ENCODE peak calls at places on chromosomes 1 and 21, in ten cellular contexts. L, V, O, K, Z, Y, S, P, D and H are unnamed samples.

GRCh38 chr1:25927541-25928265 is 21.5 kb upstream of the STMN1 start:
- DNase-seq in L (no peak), V (no peak), O (no peak), K (no peak), Z (no peak), Y (no peak), S (no peak), P (peak; percentile 12), D (no peak), H (no peak)

GRCh38 chr1:202311880-202312635 is 29.7 kb downstream of the UBE2T start:
- DNase-seq in L (no peak), V (no peak), O (no peak), K (no peak), Z (no peak), Y (no peak), S (no peak), P (no peak), D (peak; percentile 24), H (no peak)

GRCh38 chr1:199292873-199293272 is 654.0 kb downstream of the PTPRC start:
- DNase-seq in L (no peak), V (no peak), O (no peak), K (no peak), Z (no peak), Y (no peak), S (no peak), P (no peak), D (no peak), H (no peak)

GRCh38 chr21:32592929-32593502 is 7.7 kb upstream of the TCP10L start:
- DNase-seq in L (no peak), V (no peak), O (no peak), K (no peak), Z (no peak), Y (no peak), S (no peak), P (no peak), D (peak; percentile 33), H (peak; percentile 37)

GRCh38 chr1:36208978-36209708 is 15.1 kb upstream of the THRAP3 start:
- DNase-seq in L (no peak), V (no peak), O (no peak), K (no peak), Z (no peak), Y (no peak), S (no peak), P (no peak), D (peak; percentile 74), H (no peak)

GRCh38 chr1:224622831-224623230 is 6.7 kb downstream of the CNIH3 start:
- DNase-seq in L (no peak), V (no peak), O (no peak), K (no peak), Z (no peak), Y (no peak), S (no peak), P (no peak), D (no peak), H (no peak)

GRCh38 chr1:206513312-206514111 is 6.2 kb downstream of the RASSF5 start:
- DNase-seq in L (peak; percentile 41), V (peak; percentile 81), O (peak; percentile 89), K (peak; percentile 64), Z (peak; percentile 72), Y (peak; percentile 72), S (peak; percentile 43), P (peak; percentile 63), D (peak; percentile 91), H (no peak)

GRCh38 chr1:54973205-54973921 is 7.1 kb upstream of the TMEM61 start:
- DNase-seq in L (no peak), V (no peak), O (no peak), K (peak; percentile 27), Z (no peak), Y (peak; percentile 54), S (no peak), P (peak; percentile 51), D (peak; percentile 77), H (no peak)

GRCh38 chr1:230877139-230877923 is 9.0 kb upstream of the C1orf198 start:
- DNase-seq in L (no peak), V (no peak), O (no peak), K (no peak), Z (no peak), Y (no peak), S (no peak), P (no peak), D (no peak), H (no peak)

GRCh38 chr1:66395202-66396061 is 138.5 kb upstream of the SGIP1 start:
- DNase-seq in L (no peak), V (no peak), O (no peak), K (no peak), Z (no peak), Y (peak; percentile 27), S (no peak), P (no peak), D (no peak), H (no peak)

GRCh38 chr1:31198591-31198990 is 41.1 kb downstream of the NKAIN1 start:
- DNase-seq in L (no peak), V (no peak), O (no peak), K (no peak), Z (no peak), Y (no peak), S (no peak), P (no peak), D (no peak), H (no peak)

GRCh38 chr1:61087574-61087973 is 5.2 kb downstream of the NFIA start:
- DNase-seq in L (no peak), V (no peak), O (no peak), K (peak; percentile 33), Z (no peak), Y (peak; percentile 58), S (no peak), P (peak; percentile 47), D (no peak), H (no peak)

GRCh38 chr1:61088163-61088840 is 5.9 kb downstream of the NFIA start:
- DNase-seq in L (no peak), V (no peak), O (no peak), K (no peak), Z (no peak), Y (no peak), S (no peak), P (no peak), D (no peak), H (no peak)

GRCh38 chr1:61091455-61091854 is 9.1 kb downstream of the NFIA start:
- DNase-seq in L (no peak), V (no peak), O (no peak), K (no peak), Z (no peak), Y (no peak), S (no peak), P (no peak), D (no peak), H (no peak)

GRCh38 chr1:61090546-61090945 is 8.2 kb downstream of the NFIA start:
- DNase-seq in L (no peak), V (no peak), O (no peak), K (no peak), Z (no peak), Y (no peak), S (no peak), P (no peak), D (no peak), H (no peak)

DNA sequence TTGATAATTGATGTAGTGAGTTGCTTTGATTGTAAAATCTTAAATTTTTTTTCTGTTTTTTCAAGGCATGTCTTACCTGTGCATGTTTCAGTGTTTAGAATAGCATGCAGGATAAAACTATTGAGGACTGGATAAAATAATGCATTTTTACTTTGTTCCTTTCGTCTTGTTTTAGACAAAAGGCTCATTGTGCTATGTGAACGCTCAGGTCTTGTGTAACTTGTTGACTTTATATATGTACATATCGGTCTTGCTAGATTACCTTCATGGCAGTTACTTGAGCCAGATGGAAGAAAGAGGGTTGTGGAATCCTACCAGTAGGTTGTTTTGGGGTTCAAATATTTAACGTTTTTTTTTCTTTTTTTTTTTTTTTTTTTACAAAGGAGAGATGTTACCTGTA is 7.0 kb downstream of the NFIA start:
- DNase-seq in L (no peak), V (no peak), O (no peak), K (no peak), Z (no peak), Y (no peak), S (no peak), P (no peak), D (no peak), H (no peak)
- H3K4me1 ChIP-seq in L (peaks cover 55% of the 10 kb centered on the region), V (no peaks in the 10 kb centered on the region), O (peaks cover 29% of the 10 kb centered on the region), K (peaks cover 100% of the 10 kb centered on the region), Z (peaks cover 92% of the 10 kb centered on the region), Y (peaks cover 30% of the 10 kb centered on the region), S (no peaks in the 10 kb centered on the region), P (peaks cover 77% of the 10 kb centered on the region), D (no peaks in the 10 kb centered on the region), H (no peaks in the 10 kb centered on the region)

GRCh38 chr1:39167632-39168209 is 36.8 kb upstream of the MACF1 start:
- DNase-seq in L (no peak), V (peak; percentile 28), O (peak; percentile 49), K (no peak), Z (no peak), Y (no peak), S (no peak), P (no peak), D (no peak), H (no peak)
- H3K27ac ChIP-seq in L (no peak overlapping the region), V (no peak overlapping the region), O (peak overlapping the region; percentile 51), K (no peak overlapping the region), Z (no peak overlapping the region), Y (no peak overlapping the region), S (no peak overlapping the region), P (no peak overlapping the region), D (peak overlapping the region; percentile 16), H (no peak overlapping the region)

GRCh38 chr1:215529571-215529970 is 37.5 kb upstream of the KCTD3 start:
- DNase-seq in L (no peak), V (no peak), O (no peak), K (no peak), Z (no peak), Y (no peak), S (no peak), P (no peak), D (no peak), H (no peak)

GRCh38 chr1:215523906-215524305 is 43.2 kb upstream of the KCTD3 start:
- DNase-seq in L (no peak), V (no peak), O (no peak), K (no peak), Z (no peak), Y (no peak), S (no peak), P (no peak), D (no peak), H (peak; percentile 80)

GRCh38 chr1:215526147-215526845 is 40.8 kb upstream of the KCTD3 start:
- DNase-seq in L (no peak), V (no peak), O (no peak), K (no peak), Z (no peak), Y (no peak), S (peak; percentile 72), P (no peak), D (no peak), H (peak; percentile 51)

GRCh38 chr1:215529111-215529510 is 38.0 kb upstream of the KCTD3 start:
- DNase-seq in L (no peak), V (no peak), O (no peak), K (no peak), Z (no peak), Y (no peak), S (no peak), P (no peak), D (no peak), H (peak; percentile 14)

GRCh38 chr1:215526846-215527151 is 40.3 kb upstream of the KCTD3 start:
- DNase-seq in L (no peak), V (no peak), O (no peak), K (no peak), Z (no peak), Y (no peak), S (no peak), P (no peak), D (no peak), H (no peak)
- H3K36me3 ChIP-seq in L (no peaks in the 10 kb centered on the region), V (no peaks in the 10 kb centered on the region), O (no peaks in the 10 kb centered on the region), K (no peaks in the 10 kb centered on the region), Z (no peaks in the 10 kb centered on the region), Y (no peaks in the 10 kb centered on the region), S (no peaks in the 10 kb centered on the region), P (no peaks in the 10 kb centered on the region), D (no peaks in the 10 kb centered on the region), H (no peaks in the 10 kb centered on the region)

GRCh38 chr1:181635108-181635507 is 151.8 kb downstream of the CACNA1E start:
- DNase-seq in L (no peak), V (no peak), O (no peak), K (no peak), Z (no peak), Y (no peak), S (no peak), P (no peak), D (no peak), H (no peak)
- H3K4me1 ChIP-seq in L (peaks cover 5% of the 10 kb centered on the region), V (no peaks in the 10 kb centered on the region), O (no peaks in the 10 kb centered on the region), K (no peaks in the 10 kb centered on the region), Z (no peaks in the 10 kb centered on the region), Y (no peaks in the 10 kb centered on the region), S (no peaks in the 10 kb centered on the region), P (peaks cover 7% of the 10 kb centered on the region), D (no peaks in the 10 kb centered on the region), H (no peaks in the 10 kb centered on the region)